ENCODE peak calls at places on chromosomes 16 and 17, in seven cellular contexts. R, D, L, X, Y, C and W are unnamed samples.

GRCh38 chr17:12734852-12735430 is 54.4 kb upstream of the ARHGAP44 start:
- DNase-seq in L (no peak), R (no peak), D (no peak), Y (no peak), X (no peak), C (no peak), W (no peak)

GRCh38 chr17:82845163-82845807 is 5.5 kb upstream of the ZNF750 start:
- DNase-seq in X (no peak), Y (no peak), C (no peak), D (no peak), R (no peak), L (no peak), W (no peak)

GRCh38 chr17:48505788-48506187 is 25.0 kb downstream of the HOXB1 start:
- DNase-seq in R (peak; percentile 79), C (peak; percentile 35), D (peak; percentile 48), X (no peak), Y (no peak), L (peak; percentile 86), W (peak; percentile 33)

GRCh38 chr16:89013692-89014455 is 36.9 kb upstream of the CBFA2T3 start:
- DNase-seq in D (no peak), X (no peak), L (no peak), R (no peak), Y (no peak), C (no peak), W (no peak)

GRCh38 chr17:32492281-32492623 is 5.5 kb downstream of the CDK5R1 start:
- DNase-seq in D (no peak), X (no peak), L (no peak), R (no peak), Y (no peak), C (no peak), W (no peak)

GRCh38 chr17:7173687-7174602 is 5.2 kb downstream of the ASGR1 start:
- DNase-seq in C (no peak), L (peak; percentile 44), R (peak; percentile 47), D (no peak), Y (peak; percentile 35), X (no peak), W (peak; percentile 45)

GRCh38 chr16:5461141-5461540 is 363.5 kb upstream of the EEF2KMT start:
- DNase-seq in D (no peak), Y (no peak), C (no peak), X (no peak), L (no peak), R (no peak), W (no peak)

GRCh38 chr17:63425478-63425877 is 20.6 kb downstream of the CYB561 start:
- DNase-seq in D (peak; percentile 66), R (peak; percentile 87), L (peak; percentile 76), C (peak; percentile 76), Y (peak; percentile 61), X (peak; percentile 57), W (peak; percentile 69)

GRCh38 chr16:81796035-81796434 is 16.9 kb downstream of the PLCG2 start:
- DNase-seq in C (no peak), R (no peak), D (no peak), Y (no peak), X (no peak), L (no peak), W (no peak)

GRCh38 chr16:68234188-68235104 is 1.5 kb downstream of the ESRP2 start:
- DNase-seq in Y (peak; percentile 10), X (no peak), L (no peak), R (no peak), D (peak; percentile 77), C (peak; percentile 86), W (no peak)

GRCh38 chr17:9644910-9645751 is at the start of gene USP43:
- DNase-seq in Y (no peak), X (no peak), R (no peak), D (peak; percentile 80), L (peak; percentile 28), C (peak; percentile 27), W (no peak)

GRCh38 chr17:80826346-80826954 is 165.2 kb upstream of the CHMP6 start:
- DNase-seq in R (no peak), X (no peak), C (no peak), Y (no peak), D (no peak), L (no peak), W (no peak)

GRCh38 chr16:49608801-49609200 is 235.2 kb downstream of the C16orf78 start:
- DNase-seq in L (peak; percentile 64), C (no peak), X (no peak), Y (no peak), R (peak; percentile 47), D (peak; percentile 4), W (no peak)

GRCh38 chr17:50524838-50525237 is 7.7 kb upstream of the EPN3 start:
- DNase-seq in X (no peak), L (no peak), R (no peak), D (no peak), Y (no peak), C (no peak), W (no peak)

GRCh38 chr17:64002658-64003525 is 4.7 kb downstream of the PRR29 start:
- DNase-seq in X (no peak), D (no peak), C (no peak), Y (no peak), L (no peak), R (no peak), W (no peak)

GRCh38 chr16:82845076-82845475 is 218.3 kb downstream of the CDH13 start:
- DNase-seq in X (no peak), D (no peak), Y (no peak), R (no peak), L (no peak), C (no peak), W (no peak)

GRCh38 chr17:75909051-75909811 is 4.5 kb upstream of the MRPL38 start:
- DNase-seq in Y (no peak), X (no peak), L (no peak), R (no peak), D (peak; percentile 96), C (peak; percentile 65), W (no peak)

GRCh38 chr17:10290046-10290445 is 82.8 kb downstream of the MYH13 start:
- DNase-seq in X (no peak), C (no peak), R (no peak), Y (no peak), L (no peak), D (no peak), W (no peak)

GRCh38 chr17:46942441-46943217 is 19.7 kb downstream of the GOSR2 start:
- DNase-seq in Y (peak; percentile 24), D (peak; percentile 55), X (peak; percentile 22), C (no peak), R (peak; percentile 82), L (peak; percentile 73), W (no peak)

GRCh38 chr17:15263206-15263579 is 1.9 kb downstream of the PMP22 start:
- DNase-seq in L (peak; percentile 78), C (peak; percentile 82), D (peak; percentile 33), R (peak; percentile 87), Y (no peak), X (no peak), W (no peak)

GRCh38 chr16:88649924-88650748 is 717 bp downstream of the CYBA start:
- DNase-seq in Y (peak; percentile 54), R (peak; percentile 71), D (no peak), L (peak; percentile 55), X (no peak), C (no peak), W (peak; percentile 49)